ENCODE peak calls at places on chromosomes 4 and X, in ten cellular contexts. N is WTC11; H is COR-L47; J is effector memory CD4-positive, alpha-beta T cell; Y is nucleus accumbens; R is activated CD4-positive, alpha-beta T cell treated with anti-CD3 and anti-CD28 coated beads, Interleukin-2, amount 50 U/mL, for 1 hour; L is left kidney; U is posterior cingulate gyrus; M is omental fat pad; K is astrocyte of the cerebellum. T is an unnamed sample.

GRCh38 chr4:178273168-178273567 is 830.9 kb upstream of the AGA start:
- DNase-seq in K (no peak), Y (no peak), U (no peak), N (no peak), M (no peak), H (no peak), J (no peak), L (no peak), R (no peak), T (no peak)

GRCh38 chrX:13478740-13479451 is 90.5 kb upstream of the EGFL6 start:
- DNase-seq in N (no peak), R (no peak), M (no peak), K (no peak), Y (no peak), H (no peak), J (no peak), L (no peak), U (no peak), T (no peak)

GRCh38 chr4:158850800-158851644 is 82.2 kb downstream of the FNIP2 start:
- DNase-seq in J (no peak), H (no peak), L (peak), R (no peak), K (peak), U (no peak), M (no peak), N (no peak), Y (no peak), T (no peak)

GRCh38 chr4:148946271-148946670 is 504.1 kb upstream of the NR3C2 start:
- DNase-seq in R (no peak), N (no peak), J (no peak), H (no peak), U (no peak), K (no peak), L (no peak), M (no peak), Y (no peak), T (no peak)

GRCh38 chr4:92307156-92307555 is 3.4 kb downstream of the GRID2 start:
- DNase-seq in R (no peak), M (no peak), H (no peak), N (no peak), K (no peak), L (no peak), Y (no peak), J (no peak), U (no peak), T (no peak)

GRCh38 chr4:107801766-107802211 is 22.9 kb upstream of the SGMS2 start:
- DNase-seq in N (no peak), L (no peak), K (peak), J (no peak), R (no peak), U (no peak), H (no peak), M (no peak), Y (no peak), T (no peak)

GRCh38 chrX:48648299-48648698 is 35.3 kb upstream of the WAS start:
- DNase-seq in U (peak), K (peak), L (peak), Y (peak), J (peak), R (peak), N (peak), H (peak), M (no peak), T (no peak)

GRCh38 chr4:185839770-185840169 is 27.8 kb upstream of the SORBS2 start:
- DNase-seq in N (no peak), H (no peak), K (no peak), Y (no peak), L (peak), U (no peak), J (no peak), M (no peak), R (no peak), T (no peak)

GRCh38 chrX:47226071-47226470 is 6.7 kb upstream of the USP11 start:
- DNase-seq in N (no peak), H (no peak), K (no peak), L (no peak), Y (no peak), R (no peak), M (no peak), U (no peak), J (no peak), T (no peak)

GRCh38 chr4:176443117-176443516 is 123.4 kb downstream of the SPCS3 start:
- DNase-seq in Y (no peak), U (no peak), J (no peak), N (no peak), L (no peak), R (no peak), M (no peak), K (peak), H (no peak), T (no peak)

GRCh38 chrX:72381439-72382198 is 75.9 kb upstream of the CITED1 start:
- DNase-seq in H (no peak), R (no peak), M (no peak), U (no peak), Y (no peak), L (peak), K (no peak), J (no peak), N (no peak), T (no peak)

GRCh38 chr4:83082777-83083176 is 31.8 kb downstream of the PLAC8 start:
- DNase-seq in H (no peak), J (no peak), N (no peak), L (no peak), Y (no peak), K (peak), R (no peak), M (no peak), U (no peak), T (no peak)

GRCh38 chr4:5812506-5813229 is 80.2 kb downstream of the CRMP1 start:
- DNase-seq in M (no peak), R (no peak), Y (no peak), K (peak), N (no peak), H (peak), L (peak), U (no peak), J (no peak), T (peak)